ENCODE peak calls at places on chromosomes 13 and 19, in six cellular contexts. A is BJ; B is NCI-H146; D is effector CD4-positive, alpha-beta T cell; W is hippocampal formation; G is effector CD8-positive, alpha-beta T cell. P is an unnamed sample.
A peak's percentile ranks its signal among the peaks of the same experiment; 100 is the strongest.

GRCh38 chr13:93963266-93964131 is 516.0 kb downstream of the DCT start:
- DNase-seq in A (no peak), B (peak; percentile 86), D (no peak), W (no peak), G (no peak), P (no peak)

GRCh38 chr13:65264066-65264465 is 1966.1 kb downstream of the PCDH9 start:
- DNase-seq in A (no peak), B (no peak), D (no peak), W (no peak), G (no peak), P (peak; percentile 32)

GRCh38 chr13:96052655-96053002 is 572 bp downstream of the UGGT2 start:
- DNase-seq in A (peak; percentile 7), B (peak; percentile 59), D (no peak), W (no peak), G (no peak), P (no peak)

GRCh38 chr13:30191491-30192100 is 115.8 kb downstream of the KATNAL1 start:
- DNase-seq in A (no peak), B (no peak), D (no peak), W (no peak), G (no peak), P (no peak)

GRCh38 chr19:55474269-55475265 is 1.9 kb upstream of the ZNF628 start:
- DNase-seq in A (no peak), B (no peak), D (no peak), W (no peak), G (no peak), P (no peak)

GRCh38 chr13:73782781-73783180 is 351.4 kb downstream of the KLF12 start:
- DNase-seq in A (no peak), B (peak; percentile 87), D (no peak), W (no peak), G (no peak), P (no peak)

GRCh38 chr13:40215311-40215710 is 451.1 kb downstream of the FOXO1 start:
- DNase-seq in A (no peak), B (no peak), D (no peak), W (no peak), G (no peak), P (no peak)

GRCh38 chr13:48715977-48716376 is 62.2 kb downstream of the CYSLTR2 start:
- DNase-seq in A (no peak), B (no peak), D (no peak), W (no peak), G (no peak), P (no peak)

GRCh38 chr19:31517466-31518180 is 168.4 kb upstream of the TSHZ3 start:
- DNase-seq in A (no peak), B (no peak), D (no peak), W (no peak), G (no peak), P (no peak)

GRCh38 chr13:35818577-35819165 is 312.5 kb downstream of the DCLK1 start:
- DNase-seq in A (no peak), B (peak; percentile 35), D (no peak), W (no peak), G (no peak), P (no peak)

GRCh38 chr13:106661236-106661635 is 93.3 kb upstream of the ARGLU1 start:
- DNase-seq in A (no peak), B (no peak), D (no peak), W (no peak), G (no peak), P (no peak)

GRCh38 chr13:21476893-21477472 is 17.9 kb upstream of the ZDHHC20 start:
- DNase-seq in A (no peak), B (peak; percentile 69), D (peak; percentile 70), W (peak; percentile 88), G (peak; percentile 68), P (peak; percentile 66)

GRCh38 chr13:62337109-62337880 is 921.6 kb upstream of the PCDH20 start:
- DNase-seq in A (no peak), B (no peak), D (no peak), W (no peak), G (no peak), P (no peak)

GRCh38 chr19:38989066-38989605 is 13.6 kb upstream of the FBXO17 start:
- DNase-seq in A (no peak), B (peak; percentile 27), D (no peak), W (no peak), G (no peak), P (no peak)

GRCh38 chr19:38452430-38453366 is 19.2 kb downstream of the RYR1 start:
- DNase-seq in A (no peak), B (peak; percentile 17), D (no peak), W (peak; percentile 4), G (no peak), P (no peak)